ENCODE peak calls at places on chromosomes 2 and 18, in five cellular contexts. N is IMR-90, R is foreskin fibroblast, K is WTC11, Z is endothelial cell. C is an unnamed sample.

GRCh38 chr18:11154369-11154982 is 5.1 kb upstream of the PIEZO2 start:
- DNase-seq in N (peak), R (peak), K (no peak), Z (no peak), C (no peak)

GRCh38 chr2:37156857-37157714 is at the start of gene EIF2AK2:
- DNase-seq in N (peak), R (peak), K (peak), Z (peak), C (peak)

GRCh38 chr2:86625096-86625495 is 1.4 kb upstream of the RNF103 start:
- DNase-seq in N (no peak), R (no peak), K (no peak), Z (no peak), C (no peak)

GRCh38 chr2:72148975-72149555 is 1.4 kb upstream of the CYP26B1 start:
- DNase-seq in N (peak), R (peak), K (peak), Z (peak), C (peak)

GRCh38 chr2:201733544-201733943 is 35.1 kb upstream of the MPP4 start:
- DNase-seq in N (no peak), R (no peak), K (no peak), Z (no peak), C (no peak)

GRCh38 chr2:113965644-113966043 is 75.8 kb downstream of the ACTR3 start:
- DNase-seq in N (peak), R (no peak), K (peak), Z (peak), C (no peak)

GRCh38 chr2:195648780-195649179 is 8.2 kb upstream of the SLC39A10 start:
- DNase-seq in N (no peak), R (no peak), K (no peak), Z (no peak), C (no peak)

GRCh38 chr2:100247256-100248043 is 74.9 kb downstream of the LONRF2 start:
- DNase-seq in N (no peak), R (no peak), K (no peak), Z (no peak), C (no peak)

GRCh38 chr18:50869150-50869549 is 9.8 kb upstream of the ME2 start:
- DNase-seq in N (no peak), R (no peak), K (no peak), Z (no peak), C (no peak)

GRCh38 chr2:15673919-15674636 is 82.4 kb downstream of the DDX1 start:
- DNase-seq in N (peak), R (no peak), K (peak), Z (no peak), C (no peak)

GRCh38 chr2:73266061-73266891 is 18.0 kb downstream of the FBXO41 start:
- DNase-seq in N (peak), R (no peak), K (no peak), Z (no peak), C (no peak)

GRCh38 chr2:227759411-227760113 is 13.9 kb downstream of the SCYGR8 start:
- DNase-seq in N (no peak), R (no peak), K (no peak), Z (peak), C (no peak)

GRCh38 chr2:1605102-1605501 is 139.2 kb downstream of the PXDN start:
- DNase-seq in N (peak), R (no peak), K (no peak), Z (no peak), C (no peak)

GRCh38 chr2:200379481-200380120 is 73.1 kb downstream of the SPATS2L start:
- DNase-seq in N (no peak), R (no peak), K (peak), Z (no peak), C (no peak)

GRCh38 chr2:172374318-172375240 is 52.8 kb upstream of the ITGA6 start:
- DNase-seq in N (no peak), R (no peak), K (no peak), Z (no peak), C (no peak)

GRCh38 chr2:65528241-65528574 is 95.8 kb upstream of the SPRED2 start:
- DNase-seq in N (no peak), R (no peak), K (no peak), Z (no peak), C (no peak)

GRCh38 chr2:174615951-174616436 is 18.4 kb upstream of the WIPF1 start:
- DNase-seq in N (peak), R (peak), K (no peak), Z (no peak), C (no peak)

GRCh38 chr2:1816414-1816911 is 72.1 kb upstream of the PXDN start:
- DNase-seq in N (peak), R (peak), K (no peak), Z (no peak), C (no peak)

GRCh38 chr2:213989207-213989606 is 421.6 kb upstream of the VWC2L start:
- DNase-seq in N (no peak), R (no peak), K (no peak), Z (no peak), C (no peak)

GRCh38 chr2:101251844-101252407 is 760 bp upstream of the CNOT11 start:
- DNase-seq in N (no peak), R (no peak), K (peak), Z (peak), C (no peak)

GRCh38 chr2:150887926-150888325 is 373.7 kb downstream of the RBM43 start:
- DNase-seq in N (peak), R (peak), K (no peak), Z (no peak), C (no peak)

GRCh38 chr2:86254576-86255538 is 55.6 kb downstream of the MRPL35 start:
- DNase-seq in N (no peak), R (no peak), K (no peak), Z (no peak), C (no peak)

GRCh38 chr18:27005589-27005988 is 140.1 kb upstream of the AQP4 start:
- DNase-seq in N (no peak), R (peak), K (no peak), Z (no peak), C (no peak)

GRCh38 chr18:31413137-31413536 is 34.4 kb upstream of the DSG3 start:
- DNase-seq in N (no peak), R (no peak), K (no peak), Z (no peak), C (no peak)

GRCh38 chr18:69845588-69846506 is 101.8 kb downstream of the CD226 start:
- DNase-seq in N (peak), R (no peak), K (no peak), Z (no peak), C (no peak)

GRCh38 chr2:123839326-123839725 is 185.8 kb upstream of the CNTNAP5 start:
- DNase-seq in N (no peak), R (no peak), K (no peak), Z (no peak), C (no peak)

GRCh38 chr2:187994464-187995331 is 297.0 kb upstream of the GULP1 start:
- DNase-seq in N (peak), R (peak), K (no peak), Z (no peak), C (no peak)

GRCh38 chr2:46535360-46535759 is 56.0 kb downstream of the TMEM247 start:
- DNase-seq in N (no peak), R (peak), K (no peak), Z (no peak), C (no peak)

GRCh38 chr2:102012061-102012460 is 20.3 kb downstream of the IL1R2 start:
- DNase-seq in N (no peak), R (no peak), K (no peak), Z (no peak), C (no peak)

GRCh38 chr2:74383254-74383653 is 3.1 kb upstream of the DCTN1 start:
- DNase-seq in N (peak), R (peak), K (no peak), Z (no peak), C (no peak)

GRCh38 chr2:133884739-133885381 is 316.6 kb upstream of the NCKAP5 start:
- DNase-seq in N (peak), R (peak), K (no peak), Z (no peak), C (no peak)

GRCh38 chr2:31335921-31336570 is 78.5 kb downstream of the XDH start:
- DNase-seq in N (peak), R (peak), K (no peak), Z (no peak), C (no peak)

GRCh38 chr2:43033466-43034241 is 192.8 kb downstream of the ZFP36L2 start:
- DNase-seq in N (no peak), R (no peak), K (no peak), Z (no peak), C (no peak)

GRCh38 chr2:43034921-43035320 is 191.5 kb downstream of the ZFP36L2 start:
- DNase-seq in N (no peak), R (no peak), K (no peak), Z (no peak), C (no peak)

GRCh38 chr2:43034242-43034619 is 192.2 kb downstream of the ZFP36L2 start:
- DNase-seq in N (no peak), R (no peak), K (no peak), Z (no peak), C (no peak)

GRCh38 chr2:43038034-43038719 is 188.2 kb downstream of the ZFP36L2 start:
- DNase-seq in N (peak), R (peak), K (no peak), Z (no peak), C (no peak)

DNA sequence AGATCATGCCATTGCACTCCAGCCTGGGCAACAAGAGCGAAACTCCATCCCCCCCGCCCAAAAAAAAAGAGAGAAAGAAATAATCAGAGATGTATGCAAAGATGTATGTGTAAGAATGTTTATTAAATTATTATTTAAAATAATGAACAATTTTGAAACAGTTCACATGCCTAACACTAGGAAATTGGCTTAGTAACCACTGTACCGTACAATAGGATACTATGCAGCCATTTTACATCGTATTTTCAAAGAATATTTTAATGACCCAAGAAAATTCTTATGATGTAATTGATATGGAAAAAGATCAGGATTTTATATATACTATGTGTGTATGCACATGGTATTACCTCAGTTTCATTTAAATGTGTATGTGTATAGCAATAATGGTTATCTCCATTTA is 190.5 kb downstream of the ZFP36L2 start:
- DNase-seq in N (no peak), R (no peak), K (no peak), Z (no peak), C (no peak)
- TF ChIP-seq CTCF in N (no peak), R (no peak), K (no peak), Z (no peak), C (no peak)

GRCh38 chr2:162318280-162319222 is at the start of gene IFIH1:
- DNase-seq in N (peak), R (peak), K (peak), Z (peak), C (no peak)
- TF ChIP-seq CTCF in N (peak), R (peak), K (no peak), Z (no peak), C (no peak)

DNA sequence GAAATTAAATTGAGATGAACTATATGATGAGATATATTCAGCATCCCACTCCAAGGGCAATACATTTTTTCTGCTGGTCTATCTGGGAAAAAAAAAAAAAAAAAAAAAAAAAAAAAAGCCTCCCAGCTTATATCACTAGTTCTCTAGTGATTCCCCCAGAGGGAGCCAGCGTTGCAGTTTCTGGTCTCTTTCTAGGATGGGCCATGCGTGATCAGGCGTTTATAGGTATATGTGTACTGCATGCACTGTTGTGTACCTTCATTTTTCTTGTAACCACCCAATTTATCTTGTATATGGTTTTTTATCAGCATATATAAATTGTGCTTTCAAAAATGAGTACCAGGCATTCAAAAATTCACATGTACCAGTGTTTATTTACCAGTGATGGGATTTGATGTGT is 35.1 kb downstream of the DCDC2C start:
- DNase-seq in N (peak), R (no peak), K (no peak), Z (peak), C (peak)
- TF ChIP-seq CTCF in N (peak), R (peak), K (no peak), Z (no peak), C (peak)

GRCh38 chr2:236309669-236310029 is 45.4 kb upstream of the ASB18 start:
- DNase-seq in N (no peak), R (no peak), K (peak), Z (peak), C (peak)
- TF ChIP-seq CTCF in N (peak), R (peak), K (peak), Z (peak), C (peak)

GRCh38 chr2:232925769-232926163 is 55.7 kb downstream of the SNORC start:
- DNase-seq in N (no peak), R (no peak), K (no peak), Z (no peak), C (no peak)

GRCh38 chr2:232919151-232919550 is 49.1 kb downstream of the SNORC start:
- DNase-seq in N (no peak), R (no peak), K (no peak), Z (no peak), C (no peak)

GRCh38 chr2:232924433-232924832 is 54.4 kb downstream of the SNORC start:
- DNase-seq in N (no peak), R (no peak), K (no peak), Z (no peak), C (no peak)

GRCh38 chr2:232925153-232925768 is 55.2 kb downstream of the SNORC start:
- DNase-seq in N (no peak), R (no peak), K (peak), Z (no peak), C (no peak)

DNA sequence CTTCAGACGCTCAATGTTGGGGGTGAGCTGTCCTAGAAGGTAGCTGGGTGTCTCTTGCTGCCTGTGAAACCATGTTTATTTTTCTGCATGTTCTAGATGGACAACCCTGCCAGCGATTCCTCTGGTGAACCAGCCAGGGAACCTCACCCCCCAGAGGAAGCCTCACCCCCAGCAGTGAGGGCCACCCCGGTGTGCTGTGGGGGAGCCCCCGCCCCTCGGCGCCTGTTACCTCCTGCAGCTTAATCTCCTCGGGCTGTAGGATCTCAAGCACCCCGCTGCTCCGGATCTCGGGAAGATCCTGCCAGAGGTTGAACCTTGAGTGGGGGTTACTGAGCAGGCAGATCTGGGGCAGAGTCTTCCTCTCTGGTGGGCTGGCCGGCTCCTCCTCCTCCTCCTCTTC is 50.0 kb downstream of the SNORC start:
- DNase-seq in N (no peak), R (no peak), K (no peak), Z (no peak), C (no peak)
- TF ChIP-seq CTCF in N (no peak), R (no peak), K (no peak), Z (no peak), C (no peak)

DNA sequence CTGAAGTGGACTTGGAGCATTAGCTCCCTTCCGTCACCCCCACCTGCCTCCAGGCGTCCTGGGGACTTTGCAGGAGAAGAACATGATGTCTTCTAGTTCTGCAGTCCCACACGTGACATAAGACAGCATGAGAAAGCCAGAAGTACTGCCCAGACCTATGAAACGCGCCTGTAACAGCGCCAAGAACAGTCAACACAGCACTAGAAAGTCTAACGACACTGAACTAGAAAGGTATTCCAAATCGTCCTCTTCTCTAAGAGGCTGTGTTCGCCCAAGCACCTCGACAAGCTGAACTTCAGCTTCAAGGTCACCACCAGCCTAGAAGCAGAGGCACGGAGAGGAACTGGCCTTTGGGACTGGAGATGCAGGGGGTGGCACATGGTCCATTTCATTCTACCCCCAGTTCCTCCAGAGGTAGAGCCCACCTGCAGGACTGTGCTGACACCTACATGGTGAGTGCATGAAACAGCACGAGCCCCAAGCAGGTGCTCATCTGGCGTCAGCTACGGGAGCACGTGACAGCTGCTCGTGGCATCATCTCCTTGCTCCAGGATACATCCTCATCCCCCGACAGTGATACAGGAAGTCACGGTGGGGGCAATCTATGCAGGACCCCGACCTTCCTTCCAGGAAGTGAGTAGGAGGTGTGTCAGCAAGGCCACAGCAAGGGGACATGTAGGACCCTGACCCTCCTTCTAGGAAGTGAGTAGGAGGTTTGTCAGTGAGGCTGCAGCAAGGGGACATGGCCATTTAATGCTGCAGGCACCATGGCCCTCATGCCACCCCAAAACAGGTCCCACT is 3.7 kb downstream of the HDAC4 start:
- DNase-seq in N (no peak), R (peak), K (no peak), Z (no peak), C (no peak)
- TF ChIP-seq CTCF in N (no peak), R (no peak), K (no peak), Z (no peak), C (no peak)

GRCh38 chr18:658947-659533 is 1.6 kb downstream of the TYMS start:
- DNase-seq in N (no peak), R (no peak), K (no peak), Z (no peak), C (no peak)

GRCh38 chr18:657998-658946 is 819 bp downstream of the TYMS start:
- DNase-seq in N (peak), R (peak), K (peak), Z (peak), C (peak)

GRCh38 chr18:659597-659996 is 2.1 kb downstream of the TYMS start:
- DNase-seq in N (no peak), R (no peak), K (no peak), Z (no peak), C (no peak)

GRCh38 chr18:655445-655844 is 2.0 kb upstream of the TYMS start:
- DNase-seq in N (no peak), R (no peak), K (no peak), Z (no peak), C (no peak)

DNA sequence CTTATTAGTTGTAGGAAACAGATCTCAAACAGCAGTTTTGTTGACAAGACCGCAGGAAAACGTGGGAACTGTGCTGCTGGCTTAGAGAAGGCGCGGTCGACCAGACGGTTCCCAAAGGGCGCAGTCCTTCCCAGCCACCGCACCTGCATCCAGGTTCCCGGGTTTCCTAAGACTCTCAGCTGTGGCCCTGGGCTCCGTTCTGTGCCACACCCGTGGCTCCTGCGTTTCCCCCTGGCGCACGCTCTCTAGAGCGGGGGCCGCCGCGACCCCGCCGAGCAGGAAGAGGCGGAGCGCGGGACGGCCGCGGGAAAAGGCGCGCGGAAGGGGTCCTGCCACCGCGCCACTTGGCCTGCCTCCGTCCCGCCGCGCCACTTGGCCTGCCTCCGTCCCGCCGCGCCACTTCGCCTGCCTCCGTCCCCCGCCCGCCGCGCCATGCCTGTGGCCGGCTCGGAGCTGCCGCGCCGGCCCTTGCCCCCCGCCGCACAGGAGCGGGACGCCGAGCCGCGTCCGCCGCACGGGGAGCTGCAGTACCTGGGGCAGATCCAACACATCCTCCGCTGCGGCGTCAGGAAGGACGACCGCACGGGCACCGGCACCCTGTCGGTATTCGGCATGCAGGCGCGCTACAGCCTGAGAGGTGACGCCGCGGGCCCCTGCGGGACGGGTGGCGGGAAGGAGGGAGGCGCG is at the start of gene TYMS:
- DNase-seq in N (peak), R (peak), K (peak), Z (peak), C (peak)
- TF ChIP-seq CTCF in N (no peak), R (no peak), K (no peak), Z (no peak), C (no peak)